ENCODE peak calls at places on chromosomes 11 and 22, in four cellular contexts. One of them, this sample, is unnamed.
A peak's percentile ranks its signal among the peaks of the same experiment; 100 is the strongest.

GRCh38 chr22:50209893-50210292 is 9.1 kb downstream of the SELENOO start:
- DNase-seq in body of pancreas: peak; percentile 75
- DNase-seq in uterus: peak; percentile 65
- DNase-seq in gastrocnemius medialis: no peak
- DNase-seq in this sample: no peak

GRCh38 chr22:47835726-47836125 is 1073.3 kb downstream of the TBC1D22A start:
- DNase-seq in gastrocnemius medialis: no peak
- DNase-seq in body of pancreas: no peak
- DNase-seq in uterus: no peak
- DNase-seq in this sample: no peak

GRCh38 chr11:58927393-58928081 is 11.8 kb upstream of the GLYATL1 start:
- DNase-seq in body of pancreas: peak; percentile 78
- DNase-seq in uterus: no peak
- DNase-seq in gastrocnemius medialis: no peak
- DNase-seq in this sample: no peak

GRCh38 chr11:71116435-71117040 is 135.8 kb downstream of the SHANK2 start:
- DNase-seq in uterus: no peak
- DNase-seq in body of pancreas: no peak
- DNase-seq in gastrocnemius medialis: no peak
- DNase-seq in this sample: no peak

GRCh38 chr11:10488121-10488580 is 33.1 kb downstream of the AMPD3 start:
- DNase-seq in uterus: no peak
- DNase-seq in body of pancreas: no peak
- DNase-seq in gastrocnemius medialis: no peak
- DNase-seq in this sample: no peak

GRCh38 chr11:66363805-66364535 is 7.6 kb downstream of the SLC29A2 start:
- DNase-seq in body of pancreas: no peak
- DNase-seq in uterus: no peak
- DNase-seq in gastrocnemius medialis: no peak
- DNase-seq in this sample: no peak

GRCh38 chr11:104690243-104690642 is 208.0 kb downstream of the CASP12 start:
- DNase-seq in gastrocnemius medialis: no peak
- DNase-seq in uterus: no peak
- DNase-seq in body of pancreas: no peak
- DNase-seq in this sample: no peak

GRCh38 chr11:11422291-11423128 is 69.5 kb upstream of the CSNK2A3 start:
- DNase-seq in uterus: no peak
- DNase-seq in gastrocnemius medialis: no peak
- DNase-seq in body of pancreas: no peak
- DNase-seq in this sample: no peak

GRCh38 chr22:48250286-48250895 is 1487.9 kb downstream of the TBC1D22A start:
- DNase-seq in uterus: no peak
- DNase-seq in gastrocnemius medialis: no peak
- DNase-seq in body of pancreas: no peak
- DNase-seq in this sample: no peak

GRCh38 chr11:9273430-9274336 is 8.5 kb upstream of the DENND5A start:
- DNase-seq in body of pancreas: peak; percentile 20
- DNase-seq in gastrocnemius medialis: no peak
- DNase-seq in uterus: no peak
- DNase-seq in this sample: no peak

GRCh38 chr11:117580866-117581265 is 216.2 kb downstream of the DSCAML1 start:
- DNase-seq in body of pancreas: no peak
- DNase-seq in uterus: no peak
- DNase-seq in gastrocnemius medialis: no peak
- DNase-seq in this sample: no peak

GRCh38 chr11:127805771-127806170 is 781.6 kb downstream of the ETS1 start:
- DNase-seq in uterus: no peak
- DNase-seq in body of pancreas: no peak
- DNase-seq in gastrocnemius medialis: no peak
- DNase-seq in this sample: no peak

GRCh38 chr11:125055107-125055715 is 7.9 kb upstream of the SLC37A2 start:
- DNase-seq in uterus: no peak
- DNase-seq in gastrocnemius medialis: no peak
- DNase-seq in body of pancreas: no peak
- DNase-seq in this sample: no peak

GRCh38 chr11:7098235-7098832 is 9.5 kb downstream of the RBMXL2 start:
- DNase-seq in gastrocnemius medialis: no peak
- DNase-seq in uterus: no peak
- DNase-seq in body of pancreas: peak; percentile 3
- DNase-seq in this sample: no peak

GRCh38 chr11:14336507-14337503 is 22.2 kb downstream of the RRAS2 start:
- DNase-seq in uterus: no peak
- DNase-seq in gastrocnemius medialis: peak; percentile 7
- DNase-seq in body of pancreas: no peak
- DNase-seq in this sample: no peak

GRCh38 chr11:110075087-110075821 is 17.9 kb upstream of the ZC3H12C start:
- DNase-seq in uterus: no peak
- DNase-seq in body of pancreas: peak; percentile 41
- DNase-seq in gastrocnemius medialis: no peak
- DNase-seq in this sample: no peak

GRCh38 chr22:49863936-49864335 is 10.3 kb downstream of the ZBED4 start:
- DNase-seq in uterus: no peak
- DNase-seq in gastrocnemius medialis: no peak
- DNase-seq in body of pancreas: no peak
- DNase-seq in this sample: no peak

GRCh38 chr11:93444671-93445073 is 98.5 kb downstream of the SMCO4 start:
- DNase-seq in body of pancreas: peak; percentile 2
- DNase-seq in uterus: no peak
- DNase-seq in gastrocnemius medialis: no peak
- DNase-seq in this sample: no peak

GRCh38 chr11:74391193-74391592 is 7.0 kb downstream of the PGM2L1 start:
- DNase-seq in gastrocnemius medialis: no peak
- DNase-seq in uterus: no peak
- DNase-seq in body of pancreas: no peak
- DNase-seq in this sample: no peak

GRCh38 chr11:45185228-45185729 is 38.8 kb downstream of the PRDM11 start:
- DNase-seq in gastrocnemius medialis: no peak
- DNase-seq in uterus: no peak
- DNase-seq in body of pancreas: no peak
- DNase-seq in this sample: no peak

GRCh38 chr11:69636512-69636866 is 4.5 kb upstream of the CCND1 start:
- DNase-seq in gastrocnemius medialis: no peak
- DNase-seq in body of pancreas: peak; percentile 61
- DNase-seq in uterus: peak; percentile 53
- DNase-seq in this sample: no peak

GRCh38 chr11:75315439-75315805 is 36.0 kb downstream of the ARRB1 start:
- DNase-seq in gastrocnemius medialis: no peak
- DNase-seq in uterus: no peak
- DNase-seq in body of pancreas: no peak
- DNase-seq in this sample: no peak

GRCh38 chr11:71112990-71113389 is 139.4 kb downstream of the SHANK2 start:
- DNase-seq in gastrocnemius medialis: no peak
- DNase-seq in uterus: no peak
- DNase-seq in body of pancreas: peak; percentile 32
- DNase-seq in this sample: no peak

GRCh38 chr11:126186708-126187481 is 24.6 kb downstream of the RPUSD4 start:
- DNase-seq in gastrocnemius medialis: no peak
- DNase-seq in body of pancreas: no peak
- DNase-seq in uterus: no peak
- DNase-seq in this sample: no peak

GRCh38 chr11:6736495-6737121 is 35.2 kb downstream of the OR2AG2 start:
- DNase-seq in body of pancreas: peak; percentile 20
- DNase-seq in gastrocnemius medialis: no peak
- DNase-seq in uterus: no peak
- DNase-seq in this sample: no peak

GRCh38 chr11:126308271-126308671 is 4.4 kb downstream of the DCPS start:
- DNase-seq in gastrocnemius medialis: no peak
- DNase-seq in uterus: no peak
- DNase-seq in body of pancreas: no peak
- DNase-seq in this sample: no peak

GRCh38 chr22:19228174-19228573 is 49.6 kb upstream of the SLC25A1 start:
- DNase-seq in uterus: no peak
- DNase-seq in gastrocnemius medialis: no peak
- DNase-seq in body of pancreas: no peak
- DNase-seq in this sample: no peak

GRCh38 chr22:19143967-19144400 is 467 bp downstream of the ESS2 start:
- DNase-seq in gastrocnemius medialis: no peak
- DNase-seq in body of pancreas: no peak
- DNase-seq in uterus: no peak
- DNase-seq in this sample: no peak

GRCh38 chr22:26986051-26986881 is 328.9 kb downstream of the MIAT start:
- DNase-seq in gastrocnemius medialis: no peak
- DNase-seq in uterus: no peak
- DNase-seq in body of pancreas: no peak
- DNase-seq in this sample: no peak

GRCh38 chr11:36081274-36081945 is 137.5 kb downstream of the LDLRAD3 start:
- DNase-seq in body of pancreas: no peak
- DNase-seq in gastrocnemius medialis: no peak
- DNase-seq in uterus: no peak
- DNase-seq in this sample: no peak

GRCh38 chr11:121318848-121319834 is 26.6 kb downstream of the SC5D start:
- DNase-seq in body of pancreas: peak; percentile 40
- DNase-seq in gastrocnemius medialis: no peak
- DNase-seq in uterus: no peak
- DNase-seq in this sample: no peak

GRCh38 chr11:19597876-19598275 is 114.8 kb upstream of the NAV2 start:
- DNase-seq in body of pancreas: no peak
- DNase-seq in gastrocnemius medialis: no peak
- DNase-seq in uterus: no peak
- DNase-seq in this sample: no peak
- H3K4me3 ChIP-seq in body of pancreas: no peak overlapping the region
- H3K4me3 ChIP-seq in gastrocnemius medialis: no peak overlapping the region
- H3K4me3 ChIP-seq in uterus: no peak overlapping the region
- H3K4me3 ChIP-seq in this sample: no peak overlapping the region

DNA sequence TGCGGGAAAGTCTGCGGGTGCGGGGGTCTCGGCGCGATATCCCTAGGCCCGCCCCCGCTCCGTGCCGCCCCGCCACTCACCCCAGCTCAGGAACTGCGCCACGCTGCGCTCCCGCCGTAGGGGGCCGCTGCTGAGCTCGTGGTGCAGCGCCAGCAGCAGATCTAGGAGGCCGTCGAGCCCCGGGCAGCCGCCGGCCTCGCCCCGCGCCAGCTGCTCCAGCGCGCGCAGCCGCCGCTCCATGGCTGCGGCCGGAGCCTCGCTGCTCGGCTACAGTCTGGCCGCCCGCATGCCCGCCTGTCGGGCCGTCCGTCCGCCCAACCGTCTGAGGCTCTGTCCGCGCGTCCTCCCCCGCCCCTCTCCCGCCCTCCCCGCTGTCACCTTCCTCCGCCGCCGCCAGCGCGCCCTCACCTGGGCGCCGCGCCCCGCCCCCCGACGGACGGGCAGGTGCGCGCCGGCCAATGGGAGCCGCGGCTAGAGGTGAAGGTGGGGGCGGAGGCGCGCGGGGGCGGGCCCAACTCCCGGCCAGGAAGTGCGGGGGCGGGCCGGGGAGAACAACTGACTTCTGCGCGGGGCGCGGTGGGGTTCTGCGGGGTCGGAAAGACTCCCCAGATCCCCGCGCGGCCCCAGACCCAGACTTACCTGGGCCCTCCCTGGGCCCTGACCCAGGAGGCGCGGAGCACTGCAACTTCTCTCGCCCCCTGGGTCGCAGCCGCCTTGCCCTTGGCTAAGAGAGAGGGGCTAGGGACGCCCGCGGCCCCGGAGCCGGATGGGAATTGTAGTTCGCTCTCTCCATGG is at the start of gene CDC42BPG:
- DNase-seq in gastrocnemius medialis: no peak
- DNase-seq in uterus: peak; percentile 53
- DNase-seq in body of pancreas: peak; percentile 92
- DNase-seq in this sample: no peak
- TF ChIP-seq POLR2A in gastrocnemius medialis: no peak
- TF ChIP-seq POLR2A in uterus: no peak
- TF ChIP-seq POLR2A in body of pancreas: peak; percentile 51
- TF ChIP-seq POLR2A in this sample: no peak

DNA sequence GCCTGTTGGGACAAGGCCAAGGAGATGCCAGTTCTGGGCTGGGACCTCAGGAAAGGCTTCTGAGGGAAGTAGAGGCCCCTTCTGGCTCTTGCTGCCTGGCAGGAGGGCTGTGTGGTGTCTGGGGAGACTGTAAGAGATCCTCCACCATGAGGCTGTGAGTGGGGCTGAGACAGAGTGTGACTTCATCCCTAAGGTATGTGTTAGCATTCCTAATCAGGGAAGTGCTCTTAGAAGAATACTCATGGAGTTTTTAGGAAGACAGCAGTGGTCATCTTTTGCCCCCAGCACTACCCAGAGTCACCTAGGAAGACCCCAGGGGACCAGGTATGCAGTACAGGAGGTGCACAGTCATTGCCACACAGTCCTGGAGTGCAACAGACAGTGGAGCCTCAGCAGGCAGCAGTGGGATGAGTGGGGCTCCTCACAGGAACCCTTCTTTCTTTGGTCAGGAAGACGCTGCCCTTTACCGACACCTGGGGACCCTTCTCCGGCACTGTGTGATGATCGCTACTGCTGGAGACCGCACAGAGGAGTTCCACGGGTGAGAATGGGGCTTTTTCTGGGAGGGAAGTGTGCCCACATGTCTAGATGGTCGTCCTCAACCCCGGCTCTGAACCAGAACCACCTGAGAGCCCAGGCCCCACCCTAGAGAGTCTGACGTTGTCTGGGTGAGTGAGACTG is 2.8 kb downstream of the RIC8A start:
- DNase-seq in gastrocnemius medialis: no peak
- DNase-seq in uterus: no peak
- DNase-seq in body of pancreas: no peak
- DNase-seq in this sample: no peak
- H3K4me3 ChIP-seq in gastrocnemius medialis: no peak overlapping the region
- H3K4me3 ChIP-seq in uterus: peak overlapping the region; percentile 92
- H3K4me3 ChIP-seq in body of pancreas: no peak overlapping the region
- H3K4me3 ChIP-seq in this sample: peak overlapping the region; percentile 81

GRCh38 chr22:37676691-37677627 is 1.5 kb downstream of the LGALS1 start:
- DNase-seq in uterus: peak; percentile 96
- DNase-seq in gastrocnemius medialis: peak; percentile 73
- DNase-seq in body of pancreas: peak; percentile 89
- DNase-seq in this sample: peak; percentile 97
- TF ChIP-seq POLR2A in uterus: no peak
- TF ChIP-seq POLR2A in gastrocnemius medialis: peak; percentile 46
- TF ChIP-seq POLR2A in body of pancreas: peak; percentile 63
- TF ChIP-seq POLR2A in this sample: no peak

This sample was measured in esophagus muscularis mucosa.